ENCODE peak calls at places on chromosomes 7 and 10, in six cellular contexts. N is fibroblast of pulmonary artery; L is brain microvascular endothelial cell; R is activated CD8-positive, alpha-beta T cell treated with anti-CD3 and anti-CD28 coated beads for 36 hours; I is lower leg skin; H is A673. U is an unnamed sample.

GRCh38 chr10:112340601-112341000 is 33.3 kb upstream of the ACSL5 start:
- DNase-seq in N (no peak), L (no peak), R (no peak), I (no peak), H (no peak), U (no peak)

GRCh38 chr7:21651697-21652096 is 108.9 kb downstream of the DNAH11 start:
- DNase-seq in N (no peak), L (no peak), R (no peak), I (no peak), H (no peak), U (no peak)

GRCh38 chr10:131731780-131732630 is 168.8 kb upstream of the PPP2R2D start:
- DNase-seq in N (no peak), L (no peak), R (no peak), I (no peak), H (no peak), U (no peak)

GRCh38 chr7:7884855-7885254 is 83.7 kb upstream of the GLCCI1 start:
- DNase-seq in N (peak), L (no peak), R (no peak), I (no peak), H (no peak), U (no peak)

GRCh38 chr7:44280993-44281721 is 44.2 kb downstream of the CAMK2B start:
- DNase-seq in N (no peak), L (no peak), R (no peak), I (no peak), H (no peak), U (peak)

GRCh38 chr10:102604379-102604960 is 39.8 kb upstream of the TRIM8 start:
- DNase-seq in N (peak), L (peak), R (no peak), I (no peak), H (peak), U (no peak)

GRCh38 chr7:110841840-110842579 is 248.9 kb upstream of the LRRN3 start:
- DNase-seq in N (no peak), L (no peak), R (no peak), I (no peak), H (no peak), U (no peak)

GRCh38 chr10:8539056-8539455 is 484.6 kb downstream of the GATA3 start:
- DNase-seq in N (no peak), L (no peak), R (no peak), I (no peak), H (no peak), U (no peak)

GRCh38 chr10:95414844-95415545 is 124.2 kb upstream of the PDLIM1 start:
- DNase-seq in N (no peak), L (no peak), R (no peak), I (no peak), H (no peak), U (no peak)

GRCh38 chr7:38452615-38453014 is 178.6 kb downstream of the AMPH start:
- DNase-seq in N (no peak), L (no peak), R (no peak), I (no peak), H (no peak), U (no peak)

GRCh38 chr7:20440472-20441105 is 109.9 kb downstream of the ITGB8 start:
- DNase-seq in N (peak), L (peak), R (peak), I (no peak), H (peak), U (no peak)

GRCh38 chr10:61456095-61456789 is 3.1 kb upstream of the TMEM26 start:
- DNase-seq in N (peak), L (no peak), R (no peak), I (no peak), H (no peak), U (no peak)

GRCh38 chr10:73639286-73639685 is 2.0 kb downstream of the MYOZ1 start:
- DNase-seq in N (no peak), L (no peak), R (no peak), I (no peak), H (no peak), U (no peak)

GRCh38 chr7:144110272-144110671 is 889 bp downstream of the OR2A2 start:
- DNase-seq in N (no peak), L (no peak), R (no peak), I (no peak), H (no peak), U (no peak)

GRCh38 chr10:29757551-29758297 is 123.0 kb upstream of the SVIL start:
- DNase-seq in N (peak), L (peak), R (peak), I (no peak), H (peak), U (no peak)

GRCh38 chr7:125279956-125280355 is 350.3 kb upstream of the POT1 start:
- DNase-seq in N (no peak), L (no peak), R (no peak), I (no peak), H (peak), U (no peak)

DNA sequence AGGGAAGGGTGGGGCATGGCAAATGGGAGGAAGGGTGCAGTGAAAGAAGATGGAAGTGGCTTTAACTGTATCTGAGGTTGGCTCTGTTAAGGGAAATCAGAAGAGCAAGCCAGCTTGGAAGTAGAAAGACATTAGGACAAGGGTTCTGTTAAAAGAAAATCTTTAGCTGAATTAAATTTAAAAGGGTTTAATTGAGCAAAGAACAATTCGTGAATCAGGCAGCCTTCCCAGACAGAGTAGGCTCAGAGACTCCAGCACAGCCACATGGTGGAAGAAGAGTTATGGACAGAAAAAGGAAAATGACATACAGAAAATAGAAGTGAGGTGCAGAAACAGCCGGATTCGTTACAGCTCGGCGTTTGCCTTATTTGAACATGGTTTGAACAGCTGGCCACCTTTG is 42.0 kb downstream of the FAM13C start:
- DNase-seq in N (no peak), L (no peak), R (no peak), I (no peak), H (no peak), U (no peak)
- TF ChIP-seq CTCF in N (no peak), L (no peak), R (no peak), I (no peak), H (no peak), U (no peak)

DNA sequence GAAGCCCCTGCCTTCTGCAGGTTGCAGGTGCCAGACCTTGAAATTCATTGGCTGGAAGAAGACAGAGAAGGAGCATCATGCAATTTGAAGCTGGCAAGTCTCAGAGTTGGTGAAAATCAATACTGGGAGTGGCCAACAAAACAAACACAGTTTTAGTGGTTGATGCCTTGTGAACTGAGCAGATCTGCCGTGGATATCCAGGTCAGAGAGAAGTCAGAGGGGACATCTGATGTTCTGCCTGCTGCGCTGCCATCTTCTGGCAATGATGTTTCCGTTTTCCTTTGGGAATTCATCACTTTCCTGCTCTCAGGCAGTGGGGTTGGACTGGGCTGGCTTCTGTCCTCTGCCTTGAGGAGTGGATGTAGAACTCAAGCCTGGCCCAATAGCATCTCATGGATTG is 132.0 kb downstream of the RPS24 start:
- DNase-seq in N (no peak), L (no peak), R (no peak), I (no peak), H (no peak), U (no peak)
- TF ChIP-seq CTCF in N (no peak), L (peak), R (no peak), I (no peak), H (peak), U (no peak)

GRCh38 chr10:90592903-90593302 is 264.9 kb downstream of the HTR7 start:
- DNase-seq in N (peak), L (peak), R (peak), I (no peak), H (peak), U (no peak)
- TF ChIP-seq CTCF in N (peak), L (peak), R (no peak), I (no peak), H (peak), U (no peak)

GRCh38 chr10:71429929-71430328 is 33.2 kb downstream of the CDH23 start:
- DNase-seq in N (no peak), L (no peak), R (no peak), I (no peak), H (peak), U (no peak)
- TF ChIP-seq CTCF in N (no peak), L (peak), R (no peak), I (no peak), H (peak), U (no peak)

GRCh38 chr10:4181075-4181474 is 396.1 kb upstream of the KLF6 start:
- DNase-seq in N (no peak), L (no peak), R (no peak), I (no peak), H (no peak), U (no peak)

GRCh38 chr10:4188406-4188805 is 403.4 kb upstream of the KLF6 start:
- DNase-seq in N (no peak), L (no peak), R (no peak), I (no peak), H (no peak), U (no peak)

GRCh38 chr10:4181690-4182089 is 396.7 kb upstream of the KLF6 start:
- DNase-seq in N (no peak), L (no peak), R (no peak), I (no peak), H (no peak), U (no peak)

GRCh38 chr10:4186849-4187248 is 401.8 kb upstream of the KLF6 start:
- DNase-seq in N (no peak), L (no peak), R (no peak), I (no peak), H (no peak), U (no peak)

GRCh38 chr10:4183761-4184261 is 398.8 kb upstream of the KLF6 start:
- DNase-seq in N (peak), L (peak), R (no peak), I (no peak), H (no peak), U (no peak)
- TF ChIP-seq CTCF in N (no peak), L (no peak), R (no peak), I (no peak), H (no peak), U (no peak)

GRCh38 chr7:44541-44896 is 147.9 kb upstream of the FAM20C start:
- DNase-seq in N (no peak), L (no peak), R (no peak), I (peak), H (no peak), U (no peak)

GRCh38 chr7:41987-42386 is 150.4 kb upstream of the FAM20C start:
- DNase-seq in N (no peak), L (no peak), R (no peak), I (peak), H (no peak), U (no peak)

GRCh38 chr7:45120-46090 is 147.0 kb upstream of the FAM20C start:
- DNase-seq in N (no peak), L (no peak), R (peak), I (peak), H (no peak), U (no peak)

GRCh38 chr7:43791-44540 is 148.4 kb upstream of the FAM20C start:
- DNase-seq in N (no peak), L (no peak), R (no peak), I (no peak), H (no peak), U (no peak)

DNA sequence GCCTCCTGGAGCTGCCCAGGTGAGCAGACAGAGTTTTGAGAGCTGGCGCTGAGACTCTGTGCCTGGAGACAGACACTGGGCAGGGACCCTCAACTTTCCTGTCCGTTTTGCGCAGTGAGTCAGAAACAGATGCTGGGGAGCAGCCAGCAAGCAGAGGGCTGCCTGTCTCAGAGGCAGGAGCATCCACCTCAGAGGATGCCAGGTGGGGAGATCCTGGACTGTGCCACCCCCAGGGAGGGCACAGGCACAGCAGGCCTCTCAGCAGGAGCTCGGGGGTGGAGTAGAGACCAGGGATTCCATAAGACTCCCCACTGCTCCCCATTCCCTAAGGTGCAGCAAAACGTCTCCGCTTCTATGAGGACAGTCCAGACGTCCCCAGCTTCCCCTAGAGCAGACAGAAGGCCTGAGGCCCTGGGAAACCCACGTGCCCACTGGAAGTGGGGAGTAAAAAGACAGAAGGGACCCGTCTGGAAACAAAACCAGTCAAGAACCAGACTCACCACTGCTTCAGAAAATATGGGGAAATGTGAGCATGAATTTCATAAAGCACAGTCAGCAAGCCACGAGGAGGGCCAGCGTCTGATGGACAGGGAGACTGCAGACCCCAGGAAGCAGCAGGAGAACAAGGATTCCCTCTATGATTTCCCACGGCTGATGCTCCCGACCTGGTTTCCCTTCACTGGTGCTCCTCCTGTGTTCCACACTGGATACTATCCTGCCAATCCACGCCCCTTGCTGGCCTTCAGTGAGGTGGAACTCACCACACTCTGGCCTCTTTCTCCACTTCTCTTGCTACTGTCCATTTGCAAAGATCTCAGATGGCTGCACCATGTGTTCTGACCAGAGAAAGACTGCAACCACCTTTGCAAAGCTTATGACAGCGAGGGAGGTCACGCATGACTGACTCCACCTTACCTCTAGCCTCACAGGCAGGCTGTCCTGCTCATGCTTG is 151.3 kb upstream of the FAM20C start:
- DNase-seq in N (no peak), L (no peak), R (no peak), I (peak), H (no peak), U (no peak)
- TF ChIP-seq CTCF in N (no peak), L (no peak), R (no peak), I (no peak), H (no peak), U (no peak)

DNA sequence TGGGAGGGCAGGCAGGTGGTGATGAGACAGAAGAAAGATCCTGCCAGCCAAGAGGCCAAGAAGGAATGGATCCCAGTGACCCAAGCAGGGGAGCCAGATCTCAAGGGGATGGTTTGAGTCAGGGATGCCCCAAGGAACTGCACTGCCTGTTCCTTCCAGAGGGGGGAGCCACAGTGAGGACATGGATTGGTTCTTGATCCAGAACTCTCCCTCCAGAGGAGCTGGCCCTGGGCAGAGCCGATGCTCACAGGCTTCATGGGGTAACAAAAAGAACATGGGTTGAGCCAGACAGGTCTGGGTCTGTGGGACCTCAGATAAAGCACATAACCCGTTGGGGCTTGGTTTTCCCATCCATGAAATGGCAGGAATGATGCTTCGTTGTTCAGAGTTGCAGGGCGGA is 4.6 kb upstream of the DENND2A start:
- DNase-seq in N (no peak), L (no peak), R (peak), I (no peak), H (no peak), U (no peak)
- TF ChIP-seq CTCF in N (peak), L (peak), R (peak), I (no peak), H (peak), U (no peak)